ENCODE peak calls at places on chromosome 18, in four cellular contexts. O is HCT116, N is K562, U is HepG2. R is an unnamed sample.

GRCh38 chr18:8238507-8238906 is 370.7 kb upstream of the RAB12 start:
- DNase-seq in O (no peak), N (no peak), U (peak; percentile 90), R (no peak)

GRCh38 chr18:33584845-33585775 is 7.1 kb downstream of the ASXL3 start:
- DNase-seq in N (no peak), U (no peak), O (no peak), R (no peak)

GRCh38 chr18:11998182-11998581 is 16.9 kb downstream of the IMPA2 start:
- DNase-seq in N (no peak), U (no peak), O (no peak), R (no peak)

GRCh38 chr18:10841203-10841602 is 308.2 kb downstream of the PIEZO2 start:
- DNase-seq in N (no peak), U (no peak), O (no peak), R (no peak)

GRCh38 chr18:35193313-35193712 is 47.5 kb upstream of the ZNF397 start:
- DNase-seq in N (no peak), U (no peak), O (no peak), R (no peak)

GRCh38 chr18:36813753-36814130 is 15.1 kb downstream of the TPGS2 start:
- DNase-seq in O (no peak), N (peak; percentile 72), U (no peak), R (no peak)

GRCh38 chr18:76658627-76659026 is 163.6 kb upstream of the ZNF516 start:
- DNase-seq in U (no peak), O (no peak), N (peak; percentile 28), R (no peak)

GRCh38 chr18:30889582-30890301 is 152.8 kb downstream of the DSC3 start:
- DNase-seq in U (no peak), N (no peak), O (peak; percentile 23), R (peak; percentile 8)

GRCh38 chr18:58140366-58141325 is 96.6 kb downstream of the NEDD4L start:
- DNase-seq in N (no peak), U (peak; percentile 39), O (no peak), R (no peak)

GRCh38 chr18:32300914-32301313 is 111.1 kb downstream of the MEP1B start:
- DNase-seq in O (no peak), U (no peak), N (no peak), R (no peak)

GRCh38 chr18:54696616-54697293 is 105.7 kb downstream of the DYNAP start:
- DNase-seq in N (no peak), U (no peak), O (no peak), R (no peak)

GRCh38 chr18:62071071-62071470 is 115.8 kb downstream of the PIGN start:
- DNase-seq in U (no peak), O (no peak), N (no peak), R (no peak)

GRCh38 chr18:24420551-24420950 is 5.9 kb upstream of the IMPACT start:
- DNase-seq in O (no peak), U (no peak), N (no peak), R (no peak)

GRCh38 chr18:70490008-70490933 is 201.4 kb downstream of the SOCS6 start:
- DNase-seq in N (peak; percentile 11), O (peak; percentile 48), U (peak; percentile 32), R (peak; percentile 24)

GRCh38 chr18:40810371-40810770 is 1144.7 kb upstream of the PIK3C3 start:
- DNase-seq in O (no peak), N (no peak), U (no peak), R (no peak)

GRCh38 chr18:12287684-12288405 is 20.2 kb upstream of the TUBB6 start:
- DNase-seq in N (peak; percentile 66), O (peak; percentile 54), U (peak; percentile 23), R (no peak)

GRCh38 chr18:31901063-31901462 is 41.9 kb downstream of the TRAPPC8 start:
- DNase-seq in N (no peak), O (no peak), U (no peak), R (no peak)

GRCh38 chr18:68796936-68797690 is 767 bp upstream of the CCDC102B start:
- DNase-seq in O (no peak), N (no peak), U (no peak), R (no peak)

GRCh38 chr18:9025104-9025838 is 77.2 kb upstream of the NDUFV2 start:
- DNase-seq in O (peak; percentile 89), U (peak; percentile 28), N (no peak), R (no peak)

GRCh38 chr18:79918089-79919011 is 33.1 kb downstream of the SLC66A2 start:
- DNase-seq in O (no peak), N (no peak), U (no peak), R (no peak)

GRCh38 chr18:62979172-62979571 is 263.8 kb downstream of the PHLPP1 start:
- DNase-seq in U (no peak), O (no peak), N (no peak), R (no peak)

GRCh38 chr18:10164241-10165160 is 250.7 kb downstream of the VAPA start:
- DNase-seq in N (no peak), O (no peak), U (no peak), R (no peak)

GRCh38 chr18:28802546-28802945 is 625.6 kb upstream of the CDH2 start:
- DNase-seq in U (no peak), O (no peak), N (no peak), R (no peak)

GRCh38 chr18:31268985-31269406 is 49.0 kb upstream of the DSG1 start:
- DNase-seq in N (no peak), O (no peak), U (no peak), R (no peak)

GRCh38 chr18:28711096-28711495 is 534.2 kb upstream of the CDH2 start:
- DNase-seq in N (no peak), O (no peak), U (no peak), R (no peak)

GRCh38 chr18:35457140-35457704 is 40.5 kb downstream of the INO80C start:
- DNase-seq in N (no peak), O (no peak), U (no peak), R (no peak)

GRCh38 chr18:39701839-39702238 is 2136.2 kb upstream of the CELF4 start:
- DNase-seq in N (no peak), O (peak; percentile 1), U (peak; percentile 88), R (no peak)

GRCh38 chr18:55337153-55337552 is 250.8 kb downstream of the TCF4 start:
- DNase-seq in O (no peak), N (no peak), U (no peak), R (no peak)

GRCh38 chr18:58501497-58501896 is 127.4 kb downstream of the ALPK2 start:
- DNase-seq in N (no peak), U (no peak), O (no peak), R (no peak)

GRCh38 chr18:61669320-61669719 is 223.5 kb downstream of the RNF152 start:
- DNase-seq in U (no peak), O (no peak), N (no peak), R (no peak)

GRCh38 chr18:7812431-7813063 is 245.4 kb downstream of the PTPRM start:
- DNase-seq in O (no peak), N (no peak), U (peak; percentile 80), R (no peak)

GRCh38 chr18:56987236-56987635 is 159.7 kb upstream of the BOD1L2 start:
- DNase-seq in U (no peak), N (no peak), O (no peak), R (no peak)

GRCh38 chr18:11470941-11471340 is 138.5 kb upstream of the SLC35G4 start:
- DNase-seq in U (no peak), N (no peak), O (no peak), R (no peak)

GRCh38 chr18:55322176-55322735 is 265.7 kb downstream of the TCF4 start:
- DNase-seq in N (no peak), O (no peak), U (no peak), R (no peak)

GRCh38 chr18:11785444-11786055 is 65.7 kb upstream of the CHMP1B start:
- DNase-seq in U (no peak), N (no peak), O (no peak), R (no peak)

GRCh38 chr18:9987931-9988330 is 74.1 kb downstream of the VAPA start:
- DNase-seq in O (no peak), U (peak; percentile 41), N (no peak), R (no peak)

GRCh38 chr18:57353137-57353939 is 981 bp downstream of the ST8SIA3 start:
- DNase-seq in U (no peak), N (no peak), O (no peak), R (no peak)

GRCh38 chr18:11516988-11517630 is 92.3 kb upstream of the SLC35G4 start:
- DNase-seq in O (no peak), U (no peak), N (no peak), R (no peak)

GRCh38 chr18:27225947-27226481 is 40.9 kb upstream of the CHST9 start:
- DNase-seq in U (no peak), O (no peak), N (no peak), R (no peak)

GRCh38 chr18:27227721-27228120 is 42.6 kb upstream of the CHST9 start:
- DNase-seq in O (no peak), N (no peak), U (no peak), R (no peak)

GRCh38 chr18:27226556-27227075 is 41.5 kb upstream of the CHST9 start:
- DNase-seq in N (no peak), O (no peak), U (no peak), R (no peak)

DNA sequence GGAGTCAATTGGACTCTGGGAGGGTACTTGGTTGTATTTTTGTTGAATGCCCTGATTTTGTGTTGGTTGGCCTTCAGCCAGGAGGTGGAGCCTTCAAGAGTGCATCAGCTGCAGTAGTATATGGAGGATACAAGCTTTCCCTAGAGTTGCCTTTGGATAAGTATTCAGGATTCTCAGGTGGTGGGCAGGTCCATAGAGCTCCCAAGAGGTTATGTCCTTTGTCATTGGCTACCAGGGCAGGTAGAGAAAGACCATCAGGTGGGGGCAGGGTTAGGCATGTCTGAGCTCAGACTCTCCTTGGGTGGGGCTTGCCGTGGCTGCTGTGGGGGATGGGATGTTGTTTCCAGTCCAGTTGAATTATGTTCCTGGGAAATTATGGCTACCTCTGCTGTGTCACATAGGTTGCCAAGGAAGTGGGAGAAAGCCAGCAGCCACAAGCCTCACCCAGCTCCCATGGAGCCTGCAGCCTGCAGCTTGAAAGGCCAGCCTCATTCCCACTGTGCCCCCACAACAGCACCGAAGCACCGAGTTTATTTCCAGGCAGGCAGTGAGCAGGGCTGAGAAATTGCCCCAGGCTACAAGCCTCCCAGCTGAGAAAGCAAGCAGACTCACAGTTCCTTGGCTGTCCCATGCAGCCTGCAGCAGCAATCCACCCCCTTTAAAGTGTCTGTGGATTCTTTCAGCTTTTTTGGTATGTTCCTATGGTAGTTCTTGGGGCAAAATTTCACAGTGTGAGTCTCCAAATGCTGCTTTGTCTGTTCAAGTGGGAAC is 38.6 kb upstream of the CHST9 start:
- DNase-seq in N (no peak), O (no peak), U (no peak), R (no peak)
- TF ChIP-seq TCF7L2 in N (no peak), O (no peak), U (no peak), R (no peak)

GRCh38 chr18:78031991-78032390 is 782.3 kb downstream of the GALR1 start:
- DNase-seq in U (no peak), N (no peak), O (no peak), R (no peak)
- TF ChIP-seq TCF7L2 in U (no peak), N (no peak), O (no peak), R (no peak)

GRCh38 chr18:3332376-3332775 is 70.4 kb downstream of the MYL12B start:
- DNase-seq in N (no peak), O (no peak), U (no peak), R (no peak)
- TF ChIP-seq TCF7L2 in N (no peak), O (no peak), U (no peak), R (no peak)

GRCh38 chr18:837922-838321 is 25.9 kb upstream of the YES1 start:
- DNase-seq in U (no peak), O (no peak), N (no peak), R (no peak)
- TF ChIP-seq TCF7L2 in U (no peak), O (no peak), N (no peak), R (no peak)

R was measured in Panc1.